ENCODE peak calls at places on chromosomes 12 and 14, in seven cellular contexts. One of them, this sample, is unnamed.

GRCh38 chr12:90337018-90337417 is 618.0 kb downstream of the CCER1 start:
- DNase-seq in H4: no peak
- DNase-seq in caudate nucleus: no peak
- DNase-seq in ELR: no peak
- DNase-seq in NCI-H1092: no peak
- DNase-seq in retina: no peak
- DNase-seq in foreskin keratinocyte: no peak
- DNase-seq in this sample: no peak

GRCh38 chr12:48977290-48978281 is 536 bp upstream of the WNT1 start:
- DNase-seq in NCI-H1092: no peak
- DNase-seq in H4: no peak
- DNase-seq in caudate nucleus: no peak
- DNase-seq in foreskin keratinocyte: no peak
- DNase-seq in ELR: peak; percentile 78
- DNase-seq in retina: peak; percentile 36
- DNase-seq in this sample: no peak

GRCh38 chr14:102363182-102363952 is 626 bp downstream of the TECPR2 start:
- DNase-seq in foreskin keratinocyte: peak; percentile 58
- DNase-seq in ELR: peak; percentile 91
- DNase-seq in caudate nucleus: peak; percentile 72
- DNase-seq in retina: peak; percentile 63
- DNase-seq in H4: no peak
- DNase-seq in NCI-H1092: peak; percentile 42
- DNase-seq in this sample: no peak

GRCh38 chr14:59483360-59483759 is 848 bp downstream of the L3HYPDH start:
- DNase-seq in H4: peak; percentile 30
- DNase-seq in foreskin keratinocyte: no peak
- DNase-seq in retina: no peak
- DNase-seq in caudate nucleus: no peak
- DNase-seq in ELR: peak; percentile 89
- DNase-seq in NCI-H1092: no peak
- DNase-seq in this sample: no peak

GRCh38 chr12:128976120-128976519 is 122.8 kb downstream of the GLT1D1 start:
- DNase-seq in H4: no peak
- DNase-seq in caudate nucleus: peak; percentile 77
- DNase-seq in retina: peak; percentile 82
- DNase-seq in NCI-H1092: no peak
- DNase-seq in foreskin keratinocyte: no peak
- DNase-seq in ELR: no peak
- DNase-seq in this sample: peak; percentile 83

GRCh38 chr12:121933522-121934317 is 15.3 kb downstream of the CFAP251 start:
- DNase-seq in retina: no peak
- DNase-seq in ELR: peak; percentile 61
- DNase-seq in NCI-H1092: no peak
- DNase-seq in foreskin keratinocyte: peak; percentile 52
- DNase-seq in H4: no peak
- DNase-seq in caudate nucleus: no peak
- DNase-seq in this sample: no peak

GRCh38 chr14:38405851-38406630 is 150.1 kb upstream of the CLEC14A start:
- DNase-seq in caudate nucleus: no peak
- DNase-seq in retina: peak; percentile 51
- DNase-seq in NCI-H1092: peak; percentile 30
- DNase-seq in foreskin keratinocyte: no peak
- DNase-seq in H4: no peak
- DNase-seq in ELR: peak; percentile 77
- DNase-seq in this sample: no peak

GRCh38 chr14:89228921-89229639 is 188.0 kb downstream of the FOXN3 start:
- DNase-seq in H4: no peak
- DNase-seq in retina: no peak
- DNase-seq in NCI-H1092: no peak
- DNase-seq in ELR: no peak
- DNase-seq in caudate nucleus: no peak
- DNase-seq in foreskin keratinocyte: no peak
- DNase-seq in this sample: no peak

GRCh38 chr12:10771132-10771733 is 31.2 kb downstream of the TAS2R7 start:
- DNase-seq in ELR: peak; percentile 58
- DNase-seq in foreskin keratinocyte: peak; percentile 22
- DNase-seq in retina: no peak
- DNase-seq in caudate nucleus: no peak
- DNase-seq in H4: peak; percentile 37
- DNase-seq in NCI-H1092: peak; percentile 6
- DNase-seq in this sample: peak; percentile 16

GRCh38 chr14:68668028-68668427 is 124.8 kb downstream of the ZFP36L1 start:
- DNase-seq in H4: no peak
- DNase-seq in foreskin keratinocyte: no peak
- DNase-seq in caudate nucleus: no peak
- DNase-seq in retina: no peak
- DNase-seq in ELR: no peak
- DNase-seq in NCI-H1092: no peak
- DNase-seq in this sample: no peak

GRCh38 chr12:22531205-22531604 is 13.1 kb downstream of the C2CD5 start:
- DNase-seq in ELR: no peak
- DNase-seq in foreskin keratinocyte: no peak
- DNase-seq in H4: no peak
- DNase-seq in caudate nucleus: no peak
- DNase-seq in NCI-H1092: no peak
- DNase-seq in retina: no peak
- DNase-seq in this sample: no peak

GRCh38 chr12:124774462-124775167 is 89.0 kb downstream of the SCARB1 start:
- DNase-seq in caudate nucleus: peak; percentile 62
- DNase-seq in retina: no peak
- DNase-seq in foreskin keratinocyte: peak; percentile 43
- DNase-seq in NCI-H1092: no peak
- DNase-seq in ELR: peak; percentile 70
- DNase-seq in H4: peak; percentile 79
- DNase-seq in this sample: peak; percentile 85

GRCh38 chr12:95788637-95789036 is 1.9 kb downstream of the NTN4 start:
- DNase-seq in retina: no peak
- DNase-seq in ELR: peak; percentile 81
- DNase-seq in caudate nucleus: no peak
- DNase-seq in H4: peak; percentile 45
- DNase-seq in NCI-H1092: no peak
- DNase-seq in foreskin keratinocyte: peak; percentile 71
- DNase-seq in this sample: no peak

GRCh38 chr14:96631030-96631429 is 128.8 kb downstream of the PAPOLA start:
- DNase-seq in caudate nucleus: no peak
- DNase-seq in NCI-H1092: no peak
- DNase-seq in foreskin keratinocyte: no peak
- DNase-seq in ELR: no peak
- DNase-seq in H4: no peak
- DNase-seq in retina: no peak
- DNase-seq in this sample: no peak

GRCh38 chr12:112185093-112185923 is 59.9 kb downstream of the TRAFD1 start:
- DNase-seq in retina: no peak
- DNase-seq in caudate nucleus: no peak
- DNase-seq in ELR: no peak
- DNase-seq in NCI-H1092: no peak
- DNase-seq in H4: no peak
- DNase-seq in foreskin keratinocyte: no peak
- DNase-seq in this sample: peak; percentile 39

GRCh38 chr14:102233081-102233480 is 71.9 kb downstream of the MOK start:
- DNase-seq in NCI-H1092: no peak
- DNase-seq in caudate nucleus: no peak
- DNase-seq in H4: no peak
- DNase-seq in retina: no peak
- DNase-seq in ELR: no peak
- DNase-seq in foreskin keratinocyte: no peak
- DNase-seq in this sample: no peak

GRCh38 chr12:94761559-94761958 is 111.2 kb upstream of the TMCC3 start:
- DNase-seq in foreskin keratinocyte: peak; percentile 93
- DNase-seq in NCI-H1092: no peak
- DNase-seq in ELR: peak; percentile 95
- DNase-seq in caudate nucleus: no peak
- DNase-seq in retina: no peak
- DNase-seq in H4: peak; percentile 82
- DNase-seq in this sample: no peak

GRCh38 chr12:64181504-64182291 is 40.4 kb downstream of the KICS2 start:
- DNase-seq in caudate nucleus: peak; percentile 33
- DNase-seq in ELR: peak; percentile 99
- DNase-seq in foreskin keratinocyte: peak; percentile 100
- DNase-seq in H4: peak; percentile 89
- DNase-seq in NCI-H1092: no peak
- DNase-seq in retina: peak; percentile 61
- DNase-seq in this sample: peak; percentile 79

GRCh38 chr14:70254476-70254961 is 65.8 kb upstream of the SLC8A3 start:
- DNase-seq in foreskin keratinocyte: peak; percentile 13
- DNase-seq in retina: peak; percentile 80
- DNase-seq in caudate nucleus: no peak
- DNase-seq in H4: peak; percentile 44
- DNase-seq in NCI-H1092: peak; percentile 28
- DNase-seq in ELR: peak; percentile 9
- DNase-seq in this sample: no peak

GRCh38 chr12:51898937-51899336 is 8.4 kb upstream of the ACVRL1 start:
- DNase-seq in NCI-H1092: no peak
- DNase-seq in foreskin keratinocyte: no peak
- DNase-seq in retina: no peak
- DNase-seq in H4: peak; percentile 73
- DNase-seq in ELR: peak; percentile 69
- DNase-seq in caudate nucleus: no peak
- DNase-seq in this sample: no peak

GRCh38 chr14:85573406-85573805 is 43.5 kb downstream of the FLRT2 start:
- DNase-seq in ELR: peak; percentile 29
- DNase-seq in caudate nucleus: no peak
- DNase-seq in H4: peak; percentile 16
- DNase-seq in retina: no peak
- DNase-seq in foreskin keratinocyte: peak; percentile 29
- DNase-seq in NCI-H1092: no peak
- DNase-seq in this sample: no peak

GRCh38 chr12:51371295-51371953 is 19.8 kb downstream of the GALNT6 start:
- DNase-seq in foreskin keratinocyte: peak; percentile 96
- DNase-seq in NCI-H1092: no peak
- DNase-seq in caudate nucleus: peak; percentile 20
- DNase-seq in retina: peak; percentile 65
- DNase-seq in ELR: peak; percentile 99
- DNase-seq in H4: peak; percentile 95
- DNase-seq in this sample: no peak

GRCh38 chr12:110180591-110181005 is 56.4 kb downstream of the IFT81 start:
- DNase-seq in H4: no peak
- DNase-seq in foreskin keratinocyte: no peak
- DNase-seq in NCI-H1092: no peak
- DNase-seq in caudate nucleus: no peak
- DNase-seq in ELR: no peak
- DNase-seq in retina: no peak
- DNase-seq in this sample: no peak

GRCh38 chr14:35366048-35366428 is 38.5 kb downstream of the NFKBIA start:
- DNase-seq in foreskin keratinocyte: no peak
- DNase-seq in ELR: peak; percentile 87
- DNase-seq in retina: no peak
- DNase-seq in NCI-H1092: no peak
- DNase-seq in caudate nucleus: no peak
- DNase-seq in H4: no peak
- DNase-seq in this sample: no peak

GRCh38 chr12:73585136-73585535 is 952.5 kb upstream of the ATXN7L3B start:
- DNase-seq in caudate nucleus: no peak
- DNase-seq in foreskin keratinocyte: no peak
- DNase-seq in ELR: no peak
- DNase-seq in retina: no peak
- DNase-seq in NCI-H1092: no peak
- DNase-seq in H4: no peak
- DNase-seq in this sample: no peak

GRCh38 chr14:101928415-101928841 is 35.9 kb upstream of the DYNC1H1 start:
- DNase-seq in NCI-H1092: no peak
- DNase-seq in H4: no peak
- DNase-seq in foreskin keratinocyte: no peak
- DNase-seq in caudate nucleus: no peak
- DNase-seq in retina: no peak
- DNase-seq in ELR: no peak
- DNase-seq in this sample: no peak

GRCh38 chr14:104968541-104969401 is 9.4 kb downstream of the AHNAK2 start:
- DNase-seq in caudate nucleus: no peak
- DNase-seq in NCI-H1092: no peak
- DNase-seq in foreskin keratinocyte: peak; percentile 94
- DNase-seq in H4: no peak
- DNase-seq in retina: no peak
- DNase-seq in ELR: peak; percentile 29
- DNase-seq in this sample: no peak

GRCh38 chr14:36653412-36653811 is 8.2 kb upstream of the PAX9 start:
- DNase-seq in ELR: no peak
- DNase-seq in NCI-H1092: no peak
- DNase-seq in H4: no peak
- DNase-seq in caudate nucleus: no peak
- DNase-seq in retina: no peak
- DNase-seq in foreskin keratinocyte: no peak
- DNase-seq in this sample: no peak

GRCh38 chr12:21941522-21942376 is 523 bp upstream of the ABCC9 start:
- DNase-seq in NCI-H1092: no peak
- DNase-seq in H4: no peak
- DNase-seq in caudate nucleus: peak; percentile 1
- DNase-seq in foreskin keratinocyte: no peak
- DNase-seq in retina: peak; percentile 81
- DNase-seq in ELR: peak; percentile 56
- DNase-seq in this sample: no peak

GRCh38 chr12:50297027-50297426 is 13.7 kb upstream of the LIMA1 start:
- DNase-seq in retina: no peak
- DNase-seq in foreskin keratinocyte: no peak
- DNase-seq in H4: no peak
- DNase-seq in ELR: no peak
- DNase-seq in NCI-H1092: no peak
- DNase-seq in caudate nucleus: no peak
- DNase-seq in this sample: no peak

This sample was measured in putamen.